ENCODE peak calls at places on chromosome 10, in seven cellular contexts. U is HepG2, Q is A549, X is prostate gland, H is stomach, R is ovary, E is right lobe of liver. P is an unnamed sample.
A peak's percentile ranks its signal among the peaks of the same experiment; 100 is the strongest.

GRCh38 chr10:15703167-15703880 is 16.4 kb downstream of the ITGA8 start:
- DNase-seq in U (no peak), Q (no peak), X (no peak), H (no peak), R (no peak), E (no peak), P (no peak)

GRCh38 chr10:132306951-132307751 is 599 bp downstream of the STK32C start:
- DNase-seq in U (peak; percentile 57), Q (peak; percentile 79), X (peak; percentile 51), H (peak; percentile 71), R (peak; percentile 62), E (peak; percentile 54), P (peak; percentile 65)

GRCh38 chr10:2011106-2011716 is 273.9 kb upstream of the ADARB2 start:
- DNase-seq in U (no peak), Q (no peak), X (no peak), H (no peak), R (no peak), E (no peak), P (no peak)

GRCh38 chr10:133559216-133559615 is 6.2 kb downstream of the SYCE1 start:
- DNase-seq in U (no peak), Q (no peak), X (no peak), H (no peak), R (no peak), E (no peak), P (no peak)

GRCh38 chr10:89653410-89653828 is 8.4 kb upstream of the PANK1 start:
- DNase-seq in U (peak; percentile 74), Q (no peak), X (no peak), H (no peak), R (no peak), E (no peak), P (no peak)

GRCh38 chr10:116836087-116836486 is 13.2 kb upstream of the ENO4 start:
- DNase-seq in U (no peak), Q (peak; percentile 26), X (no peak), H (no peak), R (no peak), E (no peak), P (no peak)

GRCh38 chr10:49243139-49243538 is 54.9 kb upstream of the TMEM273 start:
- DNase-seq in U (no peak), Q (no peak), X (no peak), H (no peak), R (no peak), E (no peak), P (no peak)

GRCh38 chr10:46542567-46543323 is 13.7 kb downstream of the GPRIN2 start:
- DNase-seq in U (no peak), Q (no peak), X (no peak), H (peak; percentile 26), R (peak; percentile 12), E (peak; percentile 44), P (peak; percentile 14)

DNA sequence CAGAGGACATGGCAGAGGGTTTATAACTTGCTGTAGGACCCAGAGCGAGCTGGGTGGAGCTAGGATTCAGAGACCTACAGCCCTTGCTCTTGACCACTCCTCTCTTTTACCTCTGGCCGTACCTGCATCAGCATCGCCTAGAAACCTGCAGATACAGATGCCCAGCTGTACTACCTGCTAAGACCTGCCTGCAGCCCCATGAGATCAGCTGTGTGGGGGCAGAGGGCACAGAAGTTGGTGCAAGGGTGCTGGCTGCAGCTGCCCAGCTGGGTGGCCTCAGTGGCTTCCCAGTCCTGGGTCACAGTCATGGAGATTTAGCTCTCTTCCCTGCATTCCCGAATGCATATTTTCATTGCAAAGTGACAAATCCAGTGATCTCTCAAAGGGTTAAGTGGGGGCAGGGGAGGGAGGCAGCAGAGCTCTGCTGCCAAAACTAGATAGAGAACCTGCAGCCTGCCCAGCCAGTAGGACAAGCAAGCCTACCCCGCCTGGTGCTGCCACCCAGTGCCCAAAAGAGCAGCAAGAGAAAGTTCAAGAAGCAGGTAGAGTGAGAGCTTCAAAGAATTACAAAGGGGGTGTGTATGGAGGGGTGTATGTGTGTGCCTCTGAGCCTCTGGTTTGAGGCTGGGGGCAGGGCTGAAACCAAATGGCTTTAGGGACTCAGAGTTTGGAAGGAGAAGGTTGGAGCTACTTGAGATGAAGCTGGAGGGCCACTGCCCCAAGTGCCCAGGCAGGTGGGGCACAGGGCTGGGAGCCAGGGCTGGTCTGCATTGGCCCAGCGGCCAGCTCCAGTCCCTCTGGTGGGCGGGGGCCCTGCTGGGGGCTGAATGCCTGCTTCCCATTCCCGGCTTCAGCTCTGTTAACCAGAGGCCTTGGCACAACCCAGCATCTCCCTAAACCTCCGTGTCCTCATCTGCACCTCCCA is 6.8 kb downstream of the FAM241B start:
- DNase-seq in U (no peak), Q (peak; percentile 48), X (peak; percentile 60), H (peak; percentile 46), R (no peak), E (no peak), P (peak; percentile 56)
- TF ChIP-seq CTCF in U (peak; percentile 27), Q (peak; percentile 45), X (peak; percentile 58), H (no peak), R (no peak), E (no peak), P (no peak)

GRCh38 chr10:74033724-74034123 is 35.8 kb downstream of the VCL start:
- DNase-seq in U (no peak), Q (no peak), X (no peak), H (no peak), R (no peak), E (no peak), P (no peak)

GRCh38 chr10:74035324-74035723 is 37.4 kb downstream of the VCL start:
- DNase-seq in U (no peak), Q (no peak), X (no peak), H (no peak), R (no peak), E (no peak), P (no peak)

GRCh38 chr10:74034301-74034700 is 36.4 kb downstream of the VCL start:
- DNase-seq in U (no peak), Q (no peak), X (no peak), H (no peak), R (no peak), E (no peak), P (no peak)

GRCh38 chr10:74029943-74030342 is 32.0 kb downstream of the VCL start:
- DNase-seq in U (no peak), Q (no peak), X (no peak), H (no peak), R (no peak), E (no peak), P (no peak)

DNA sequence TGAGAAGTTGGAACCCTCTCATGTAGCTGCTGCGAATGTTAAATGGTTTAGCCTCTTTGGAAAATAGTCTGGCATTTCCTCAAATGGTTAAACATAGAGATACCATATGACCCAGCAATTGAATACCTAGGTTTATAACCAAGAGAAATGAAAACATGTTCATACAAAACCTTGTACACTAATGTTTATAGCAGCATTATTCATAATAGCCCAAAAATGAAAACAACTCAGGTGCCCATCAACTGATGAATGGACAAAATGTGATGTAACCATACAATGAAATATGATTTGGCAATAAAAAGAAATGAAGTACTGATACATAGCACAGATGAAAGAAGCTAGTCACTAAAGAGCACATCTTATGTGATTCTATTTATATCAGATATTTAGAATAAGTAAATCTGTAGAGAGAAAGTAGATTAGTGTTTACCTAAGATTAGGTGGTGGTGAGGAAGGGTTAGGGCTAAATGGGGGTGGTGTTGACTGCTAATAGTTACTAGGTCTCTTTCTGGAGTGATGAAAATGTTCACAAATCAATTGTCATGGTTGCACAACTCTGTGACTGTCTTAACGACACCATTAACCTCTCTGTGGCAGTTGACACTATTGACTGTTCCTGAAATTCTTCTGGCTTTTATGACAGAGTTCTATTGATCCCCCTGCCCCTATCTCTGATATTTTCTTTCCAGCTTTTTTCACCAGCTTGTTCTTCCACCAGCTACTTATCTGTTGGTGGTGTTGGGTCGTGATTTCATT is 35.2 kb downstream of the VCL start:
- DNase-seq in U (no peak), Q (no peak), X (no peak), H (no peak), R (no peak), E (no peak), P (no peak)
- TF ChIP-seq POLR2A in U (no peak), Q (no peak), X (no peak), H (no peak), R (no peak), E (no peak), P (no peak)

GRCh38 chr10:29732918-29733317 is 98.1 kb upstream of the SVIL start:
- DNase-seq in U (no peak), Q (no peak), X (no peak), H (no peak), R (no peak), E (no peak), P (no peak)

GRCh38 chr10:29731760-29732159 is 97.0 kb upstream of the SVIL start:
- DNase-seq in U (no peak), Q (no peak), X (no peak), H (no peak), R (no peak), E (no peak), P (no peak)

GRCh38 chr10:29734980-29735627 is 100.3 kb upstream of the SVIL start:
- DNase-seq in U (no peak), Q (peak; percentile 36), X (peak; percentile 33), H (peak; percentile 61), R (peak; percentile 68), E (peak; percentile 77), P (peak; percentile 67)

GRCh38 chr10:29734640-29734979 is 99.8 kb upstream of the SVIL start:
- DNase-seq in U (no peak), Q (no peak), X (no peak), H (no peak), R (no peak), E (no peak), P (no peak)

DNA sequence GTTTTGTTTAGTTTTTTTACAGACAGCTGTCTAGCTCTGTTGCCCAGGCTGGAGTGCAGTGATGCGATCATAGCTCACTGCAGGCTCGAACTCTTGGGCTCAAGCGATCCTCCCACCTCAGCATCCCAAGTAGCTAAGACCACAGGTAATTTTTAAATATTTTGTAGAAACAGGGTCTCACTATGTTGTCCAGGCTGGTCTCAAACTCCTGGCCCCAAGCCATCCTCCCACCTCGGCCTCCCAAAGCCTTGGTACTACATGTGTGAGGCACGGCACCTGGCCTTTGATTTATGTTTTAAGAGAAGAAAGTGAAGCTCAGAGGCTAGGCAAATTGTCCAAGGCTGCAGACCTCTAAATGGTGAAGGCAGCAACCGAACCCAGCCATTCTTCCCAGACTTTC is 98.6 kb upstream of the SVIL start:
- DNase-seq in U (no peak), Q (no peak), X (no peak), H (no peak), R (no peak), E (no peak), P (no peak)
- H3K27ac ChIP-seq in U (no peak overlapping the region), Q (no peak overlapping the region), X (peak overlapping the region; percentile 95), H (no peak overlapping the region), R (no peak overlapping the region), E (no peak overlapping the region), P (no peak overlapping the region)

DNA sequence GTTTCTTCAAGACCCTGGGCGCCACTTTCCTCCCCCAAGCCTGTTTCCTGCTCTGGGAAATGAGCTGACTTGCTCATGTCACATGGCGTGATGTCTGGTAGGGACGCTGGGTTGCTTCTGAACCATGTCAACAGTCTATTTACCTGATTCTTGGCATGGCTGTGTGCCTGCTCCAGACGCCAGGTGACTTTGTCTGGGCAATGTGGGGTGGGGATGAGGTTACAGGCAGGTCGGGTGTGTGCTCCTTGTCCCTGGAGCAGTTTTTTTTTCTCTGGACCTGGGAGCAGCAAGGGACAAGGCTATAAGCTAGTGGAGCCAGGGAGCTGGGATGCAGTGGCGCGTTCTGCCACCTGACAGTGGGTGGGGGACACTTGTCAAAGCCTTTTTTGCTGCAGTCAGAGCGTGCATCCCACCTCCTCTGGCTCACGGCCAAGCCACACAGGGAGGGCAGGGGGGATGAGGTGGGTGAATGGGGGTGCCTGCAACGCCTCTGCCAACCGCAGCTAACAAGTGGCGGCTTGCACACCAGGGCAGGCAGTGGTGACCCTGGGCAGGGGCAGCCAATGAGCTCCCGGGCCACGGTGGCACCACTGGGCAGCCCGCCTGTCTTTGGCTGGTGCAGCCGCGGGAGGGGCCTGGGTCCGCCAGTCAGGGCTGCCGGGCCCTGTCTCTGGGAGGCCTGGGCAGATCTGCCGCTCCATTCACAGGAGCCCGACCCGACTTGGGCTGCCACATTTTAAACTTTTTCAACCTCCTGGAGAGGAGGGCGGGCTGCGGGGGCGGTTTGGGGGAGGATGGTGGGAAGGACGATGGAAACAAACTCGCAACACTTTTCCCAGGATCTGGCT is 22.9 kb downstream of the DNAJB12 start:
- DNase-seq in U (peak; percentile 91), Q (peak; percentile 64), X (peak; percentile 95), H (peak; percentile 91), R (peak; percentile 77), E (peak; percentile 95), P (peak; percentile 95)
- TF ChIP-seq CTCF in U (peak; percentile 54), Q (no peak), X (peak; percentile 40), H (no peak), R (peak; percentile 12), E (peak; percentile 62), P (peak; percentile 52)

P was measured in body of pancreas.